ENCODE peak calls at places on chromosome 15, in four cellular contexts. One of them, this sample, is unnamed.

GRCh38 chr15:66619152-66619903 is 53.5 kb upstream of the LCTL start:
- DNase-seq in HepG2: peak; percentile 52
- DNase-seq in HCT116: peak; percentile 49
- DNase-seq in K562: peak; percentile 65
- DNase-seq in this sample: peak; percentile 78

GRCh38 chr15:51861557-51862350 is 32.3 kb downstream of the TMOD3 start:
- DNase-seq in HepG2: no peak
- DNase-seq in HCT116: no peak
- DNase-seq in K562: no peak
- DNase-seq in this sample: no peak

GRCh38 chr15:100803158-100803440 is 76.5 kb upstream of the ALDH1A3 start:
- DNase-seq in HepG2: no peak
- DNase-seq in HCT116: no peak
- DNase-seq in K562: no peak
- DNase-seq in this sample: no peak

GRCh38 chr15:59642351-59642750 is 15.0 kb downstream of the GTF2A2 start:
- DNase-seq in HepG2: no peak
- DNase-seq in HCT116: no peak
- DNase-seq in K562: no peak
- DNase-seq in this sample: no peak

GRCh38 chr15:58459562-58459961 is 27.8 kb downstream of the LIPC start:
- DNase-seq in HepG2: no peak
- DNase-seq in HCT116: no peak
- DNase-seq in K562: no peak
- DNase-seq in this sample: no peak

GRCh38 chr15:62752687-62753517 is 289.6 kb upstream of the TPM1 start:
- DNase-seq in HepG2: no peak
- DNase-seq in HCT116: no peak
- DNase-seq in K562: no peak
- DNase-seq in this sample: no peak

GRCh38 chr15:62066663-62067447 is at the start of gene C2CD4A:
- DNase-seq in HepG2: peak; percentile 88
- DNase-seq in HCT116: peak; percentile 70
- DNase-seq in K562: no peak
- DNase-seq in this sample: peak; percentile 44

GRCh38 chr15:58260911-58261267 is 122.7 kb downstream of the AQP9 start:
- DNase-seq in HepG2: no peak
- DNase-seq in HCT116: no peak
- DNase-seq in K562: no peak
- DNase-seq in this sample: no peak

GRCh38 chr15:82919231-82919886 is 33.2 kb downstream of the HOMER2 start:
- DNase-seq in HepG2: peak; percentile 96
- DNase-seq in HCT116: no peak
- DNase-seq in K562: no peak
- DNase-seq in this sample: peak; percentile 81

GRCh38 chr15:64464271-64465005 is 4.1 kb downstream of the ZNF609 start:
- DNase-seq in HepG2: no peak
- DNase-seq in HCT116: no peak
- DNase-seq in K562: no peak
- DNase-seq in this sample: peak; percentile 5

GRCh38 chr15:73321496-73322344 is 47.0 kb downstream of the HCN4 start:
- DNase-seq in HepG2: no peak
- DNase-seq in HCT116: no peak
- DNase-seq in K562: no peak
- DNase-seq in this sample: no peak

GRCh38 chr15:85482896-85483295 is 102.5 kb downstream of the AKAP13 start:
- DNase-seq in HepG2: no peak
- DNase-seq in HCT116: no peak
- DNase-seq in K562: no peak
- DNase-seq in this sample: no peak

GRCh38 chr15:61528590-61528929 is 299.5 kb upstream of the RORA start:
- DNase-seq in HepG2: no peak
- DNase-seq in HCT116: no peak
- DNase-seq in K562: no peak
- DNase-seq in this sample: no peak

GRCh38 chr15:43893956-43894355 is 67.2 kb downstream of the WDR76 start:
- DNase-seq in HepG2: no peak
- DNase-seq in HCT116: no peak
- DNase-seq in K562: no peak
- DNase-seq in this sample: no peak

GRCh38 chr15:81002254-81003022 is 1.7 kb downstream of the TLNRD1 start:
- DNase-seq in HepG2: no peak
- DNase-seq in HCT116: no peak
- DNase-seq in K562: no peak
- DNase-seq in this sample: no peak

GRCh38 chr15:57019496-57020160 is 101.2 kb downstream of the TCF12 start:
- DNase-seq in HepG2: no peak
- DNase-seq in HCT116: no peak
- DNase-seq in K562: no peak
- DNase-seq in this sample: no peak

GRCh38 chr15:94040523-94041248 is 190.7 kb upstream of the MCTP2 start:
- DNase-seq in HepG2: no peak
- DNase-seq in HCT116: no peak
- DNase-seq in K562: no peak
- DNase-seq in this sample: no peak

GRCh38 chr15:68154923-68155559 is 50.1 kb downstream of the CALML4 start:
- DNase-seq in HepG2: peak; percentile 53
- DNase-seq in HCT116: peak; percentile 27
- DNase-seq in K562: no peak
- DNase-seq in this sample: no peak

GRCh38 chr15:76206325-76206976 is 104.8 kb downstream of the ETFA start:
- DNase-seq in HepG2: no peak
- DNase-seq in HCT116: no peak
- DNase-seq in K562: no peak
- DNase-seq in this sample: no peak

GRCh38 chr15:55526559-55527036 is 18.6 kb upstream of the DNAAF4 start:
- DNase-seq in HepG2: peak; percentile 63
- DNase-seq in HCT116: peak; percentile 32
- DNase-seq in K562: peak; percentile 46
- DNase-seq in this sample: peak; percentile 60

GRCh38 chr15:99427668-99428361 is 138.0 kb upstream of the MEF2A start:
- DNase-seq in HepG2: no peak
- DNase-seq in HCT116: no peak
- DNase-seq in K562: no peak
- DNase-seq in this sample: no peak

GRCh38 chr15:47523669-47524068 is 193.6 kb upstream of the SEMA6D start:
- DNase-seq in HepG2: no peak
- DNase-seq in HCT116: no peak
- DNase-seq in K562: no peak
- DNase-seq in this sample: no peak

GRCh38 chr15:63587527-63587926 is 9.7 kb upstream of the FBXL22 start:
- DNase-seq in HepG2: no peak
- DNase-seq in HCT116: no peak
- DNase-seq in K562: no peak
- DNase-seq in this sample: peak; percentile 48

GRCh38 chr15:90885432-90886290 is 1.4 kb downstream of the FES start:
- DNase-seq in HepG2: no peak
- DNase-seq in HCT116: no peak
- DNase-seq in K562: peak; percentile 76
- DNase-seq in this sample: no peak

GRCh38 chr15:86263235-86263634 is 183.6 kb downstream of the AGBL1 start:
- DNase-seq in HepG2: no peak
- DNase-seq in HCT116: no peak
- DNase-seq in K562: no peak
- DNase-seq in this sample: no peak

GRCh38 chr15:34241376-34242350 is 16.8 kb downstream of the EMC4 start:
- DNase-seq in HepG2: peak; percentile 34
- DNase-seq in HCT116: no peak
- DNase-seq in K562: peak; percentile 43
- DNase-seq in this sample: peak; percentile 26

GRCh38 chr15:98657721-98658120 is 9.4 kb downstream of the IGF1R start:
- DNase-seq in HepG2: no peak
- DNase-seq in HCT116: no peak
- DNase-seq in K562: no peak
- DNase-seq in this sample: no peak

GRCh38 chr15:42046597-42046996 is 25.8 kb upstream of the PLA2G4E start:
- DNase-seq in HepG2: peak; percentile 54
- DNase-seq in HCT116: no peak
- DNase-seq in K562: no peak
- DNase-seq in this sample: peak; percentile 58

GRCh38 chr15:42045211-42045615 is 24.4 kb upstream of the PLA2G4E start:
- DNase-seq in HepG2: no peak
- DNase-seq in HCT116: no peak
- DNase-seq in K562: peak; percentile 53
- DNase-seq in this sample: no peak

GRCh38 chr15:42037650-42038049 is 16.8 kb upstream of the PLA2G4E start:
- DNase-seq in HepG2: no peak
- DNase-seq in HCT116: no peak
- DNase-seq in K562: no peak
- DNase-seq in this sample: no peak

GRCh38 chr15:42038401-42038800 is 17.6 kb upstream of the PLA2G4E start:
- DNase-seq in HepG2: no peak
- DNase-seq in HCT116: no peak
- DNase-seq in K562: no peak
- DNase-seq in this sample: no peak

DNA sequence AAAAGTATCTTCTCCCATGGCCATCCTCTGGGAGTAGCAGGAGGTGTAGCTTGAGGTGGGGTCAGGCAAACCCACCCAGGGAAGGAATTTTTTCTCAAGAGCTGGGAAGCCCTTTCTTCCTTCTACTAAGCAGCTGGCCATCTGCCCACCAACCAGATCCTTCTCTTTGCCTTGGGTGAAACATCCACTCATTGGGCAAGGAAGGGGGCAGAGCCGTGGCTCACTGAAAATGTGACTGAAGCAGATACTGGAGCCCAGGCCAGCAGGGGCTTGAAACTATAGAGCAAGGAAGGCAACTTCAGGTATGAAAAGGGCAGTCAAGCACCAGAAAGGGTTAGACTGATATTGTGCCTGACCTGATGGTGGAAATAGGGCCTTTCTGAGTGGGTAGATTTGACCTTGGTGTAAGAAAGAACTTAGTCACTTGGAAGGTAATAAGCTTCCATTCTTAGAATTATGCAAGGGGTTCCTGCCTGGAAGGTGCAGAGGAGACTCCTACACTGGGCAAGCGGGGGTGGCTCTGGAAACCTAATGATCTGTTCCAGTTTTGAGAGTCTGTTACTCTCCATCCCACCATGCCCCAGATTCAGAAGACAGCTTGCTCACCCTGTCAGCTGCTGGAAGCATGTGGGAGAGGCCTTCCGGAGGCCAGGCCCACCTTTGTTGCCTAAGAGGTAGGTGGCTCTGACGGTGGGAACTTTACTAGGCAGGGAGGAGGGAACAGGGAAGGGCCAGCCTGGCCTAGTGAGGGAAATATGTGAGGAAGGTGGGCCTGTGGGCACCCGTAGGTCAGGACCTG is 22.0 kb upstream of the PLA2G4E start:
- DNase-seq in HepG2: no peak
- DNase-seq in HCT116: no peak
- DNase-seq in K562: no peak
- DNase-seq in this sample: no peak
- TF ChIP-seq JUND in HepG2: no peak
- TF ChIP-seq JUND in HCT116: no peak
- TF ChIP-seq JUND in K562: no peak
- TF ChIP-seq JUND in this sample: no peak

GRCh38 chr15:78855746-78856145 is 16.9 kb upstream of the MORF4L1 start:
- DNase-seq in HepG2: no peak
- DNase-seq in HCT116: no peak
- DNase-seq in K562: no peak
- DNase-seq in this sample: no peak
- TF ChIP-seq JUND in HepG2: no peak
- TF ChIP-seq JUND in HCT116: no peak
- TF ChIP-seq JUND in K562: no peak
- TF ChIP-seq JUND in this sample: no peak

GRCh38 chr15:25967120-25967519 is 104.0 kb upstream of the ATP10A start:
- DNase-seq in HepG2: no peak
- DNase-seq in HCT116: no peak
- DNase-seq in K562: no peak
- DNase-seq in this sample: peak; percentile 13
- TF ChIP-seq JUND in HepG2: no peak
- TF ChIP-seq JUND in HCT116: no peak
- TF ChIP-seq JUND in K562: no peak
- TF ChIP-seq JUND in this sample: no peak

GRCh38 chr15:36947035-36947719 is 153.2 kb downstream of the MEIS2 start:
- DNase-seq in HepG2: no peak
- DNase-seq in HCT116: no peak
- DNase-seq in K562: no peak
- DNase-seq in this sample: no peak
- TF ChIP-seq JUND in HepG2: no peak
- TF ChIP-seq JUND in HCT116: no peak
- TF ChIP-seq JUND in K562: no peak
- TF ChIP-seq JUND in this sample: no peak

This sample was measured in T47D.